ENCODE peak calls at places on chromosomes 16 and 17, in four cellular contexts. F is neural progenitor cell; N is central memory CD8-positive, alpha-beta T cell; J is progenitor cell of endocrine pancreas. K is an unnamed sample.

GRCh38 chr16:67555795-67556212 is 6.5 kb upstream of the CTCF start:
- DNase-seq in J (no peak), N (no peak), F (no peak), K (no peak)

GRCh38 chr17:10614536-10615155 is 42.5 kb downstream of the MYH3 start:
- DNase-seq in N (no peak), F (peak; percentile 81), J (peak; percentile 61), K (peak; percentile 86)

GRCh38 chr16:69693916-69694315 is 32.4 kb downstream of the NQO1 start:
- DNase-seq in J (no peak), F (no peak), N (no peak), K (no peak)

GRCh38 chr17:7147772-7148171 is 31.4 kb downstream of the ASGR1 start:
- DNase-seq in N (no peak), J (no peak), F (no peak), K (no peak)

GRCh38 chr17:17408236-17408794 is 68.5 kb upstream of the MED9 start:
- DNase-seq in N (no peak), F (no peak), J (no peak), K (no peak)

GRCh38 chr16:31868701-31869167 is 4.9 kb upstream of the ZNF267 start:
- DNase-seq in J (peak; percentile 75), N (peak; percentile 67), F (peak; percentile 80), K (peak; percentile 59)

GRCh38 chr17:59793249-59793648 is 85.8 kb downstream of the VMP1 start:
- DNase-seq in J (no peak), N (no peak), F (no peak), K (no peak)

GRCh38 chr17:74473294-74473693 is 6.9 kb downstream of the CD300A start:
- DNase-seq in N (no peak), J (no peak), F (no peak), K (no peak)

K was measured in H9.